ENCODE peak calls at places on chromosome 20, in nine cellular contexts. K, V, N, X, G, O, W, R and Z are unnamed samples.

GRCh38 chr20:32070282-32070681 is 18.2 kb downstream of the HCK start:
- DNase-seq in G (no peak), X (no peak), K (no peak), W (no peak), R (no peak), O (no peak), N (no peak), V (no peak), Z (no peak)

GRCh38 chr20:31987744-31988143 is 19.8 kb downstream of the XKR7 start:
- DNase-seq in O (no peak), R (no peak), V (peak), K (no peak), W (no peak), X (no peak), G (no peak), N (no peak), Z (peak)

GRCh38 chr20:52150440-52151258 is 40.9 kb downstream of the ZFP64 start:
- DNase-seq in O (peak), G (peak), K (no peak), N (no peak), X (no peak), W (peak), R (peak), V (peak), Z (peak)

GRCh38 chr20:10550204-10551118 is 115.4 kb downstream of the SLX4IP start:
- DNase-seq in R (no peak), V (no peak), N (no peak), K (no peak), W (no peak), G (no peak), O (no peak), X (no peak), Z (no peak)

GRCh38 chr20:48999890-49000870 is 45.9 kb upstream of the CSE1L start:
- DNase-seq in G (peak), N (no peak), V (no peak), O (no peak), R (peak), K (no peak), W (no peak), X (no peak), Z (no peak)

GRCh38 chr20:58073945-58074920 is 154.2 kb downstream of the ANKRD60 start:
- DNase-seq in K (no peak), X (no peak), O (peak), W (no peak), V (no peak), R (no peak), N (no peak), G (no peak), Z (no peak)

GRCh38 chr20:56683077-56683865 is 54.2 kb downstream of the TFAP2C start:
- DNase-seq in V (no peak), O (no peak), G (no peak), K (no peak), R (no peak), X (no peak), N (no peak), W (no peak), Z (no peak)

GRCh38 chr20:61054411-61054810 is 197.7 kb upstream of the CDH4 start:
- DNase-seq in X (no peak), O (no peak), R (no peak), K (no peak), N (no peak), G (no peak), W (no peak), V (no peak), Z (no peak)

GRCh38 chr20:34549291-34549928 is 9.1 kb upstream of the MAP1LC3A start:
- DNase-seq in N (no peak), W (peak), V (no peak), R (peak), X (no peak), O (no peak), K (no peak), G (no peak), Z (no peak)

GRCh38 chr20:13029687-13030510 is 21.1 kb downstream of the SPTLC3 start:
- DNase-seq in N (no peak), X (no peak), V (peak), O (no peak), R (no peak), G (no peak), W (no peak), K (peak), Z (peak)

GRCh38 chr20:43949741-43950618 is 35.3 kb downstream of the TOX2 start:
- DNase-seq in R (no peak), V (no peak), N (no peak), K (no peak), X (peak), W (peak), O (no peak), G (no peak), Z (no peak)

GRCh38 chr20:21609221-21609620 is 95.4 kb upstream of the NKX2-2 start:
- DNase-seq in R (no peak), X (no peak), W (no peak), O (no peak), V (no peak), K (no peak), G (no peak), N (peak), Z (peak)

GRCh38 chr20:33733654-33734576 is 2.1 kb downstream of the ZNF341 start:
- DNase-seq in X (no peak), N (no peak), R (no peak), V (peak), G (no peak), K (no peak), O (no peak), W (no peak), Z (peak)

GRCh38 chr20:19539191-19539590 is 218.9 kb upstream of the RIN2 start:
- DNase-seq in K (no peak), O (no peak), X (no peak), G (no peak), R (no peak), V (no peak), N (no peak), W (no peak), Z (no peak)

GRCh38 chr20:37223053-37223452 is 38.6 kb downstream of the GHRH start:
- DNase-seq in G (no peak), X (no peak), V (no peak), O (no peak), R (no peak), K (peak), W (peak), N (peak), Z (peak)

GRCh38 chr20:17569616-17570346 is at the start of gene DSTN:
- DNase-seq in X (peak), G (peak), V (peak), R (peak), W (peak), K (peak), O (peak), N (peak), Z (peak)

GRCh38 chr20:23245553-23246128 is 105.0 kb upstream of the NXT1 start:
- DNase-seq in X (no peak), O (no peak), R (no peak), N (peak), G (peak), W (peak), K (no peak), V (peak), Z (no peak)

GRCh38 chr20:51529027-51529749 is 13.3 kb downstream of the NFATC2 start:
- DNase-seq in W (no peak), V (no peak), N (no peak), G (no peak), K (no peak), R (no peak), X (no peak), O (no peak), Z (no peak)

GRCh38 chr20:45946149-45946970 is 11.9 kb downstream of the PCIF1 start:
- DNase-seq in R (no peak), N (peak), V (no peak), G (no peak), X (no peak), O (no peak), W (no peak), K (no peak), Z (no peak)

GRCh38 chr20:57657537-57658446 is 37.6 kb upstream of the ZBP1 start:
- DNase-seq in X (peak), O (peak), G (no peak), R (peak), V (no peak), W (peak), N (no peak), K (no peak), Z (no peak)

GRCh38 chr20:17712708-17713107 is 12.9 kb downstream of the BANF2 start:
- DNase-seq in V (no peak), G (no peak), K (no peak), O (no peak), W (no peak), R (no peak), N (no peak), X (no peak), Z (no peak)